ENCODE peak calls at places on chromosomes 6 and 20, in six cellular contexts. N, E, J, O, L and A are unnamed samples.

GRCh38 chr6:33632603-33633039 is 11.5 kb downstream of the ITPR3 start:
- DNase-seq in N (no peak), E (peak; percentile 69), J (no peak), O (no peak), L (no peak), A (no peak)

GRCh38 chr6:112153926-112154621 is 66.7 kb downstream of the FAM229B start:
- DNase-seq in N (peak; percentile 61), E (peak; percentile 40), J (no peak), O (no peak), L (no peak), A (no peak)

GRCh38 chr6:13152804-13153203 is 175.5 kb downstream of the TBC1D7 start:
- DNase-seq in N (no peak), E (no peak), J (no peak), O (no peak), L (no peak), A (no peak)

GRCh38 chr6:139824864-139825263 is 450.4 kb upstream of the CITED2 start:
- DNase-seq in N (no peak), E (no peak), J (no peak), O (no peak), L (no peak), A (no peak)

GRCh38 chr6:33091957-33092356 is 16.2 kb downstream of the HLA-DPB1 start:
- DNase-seq in N (no peak), E (peak; percentile 48), J (no peak), O (no peak), L (peak; percentile 12), A (no peak)

GRCh38 chr20:31712564-31713311 is 9.9 kb downstream of the BCL2L1 start:
- DNase-seq in N (peak; percentile 90), E (no peak), J (peak; percentile 88), O (peak; percentile 97), L (peak; percentile 90), A (peak; percentile 83)

GRCh38 chr6:25202505-25202904 is 76.7 kb upstream of the CARMIL1 start:
- DNase-seq in N (peak; percentile 82), E (no peak), J (no peak), O (no peak), L (no peak), A (no peak)

GRCh38 chr6:22442826-22443225 is 126.5 kb upstream of the HDGFL1 start:
- DNase-seq in N (peak; percentile 70), E (no peak), J (no peak), O (no peak), L (no peak), A (no peak)

GRCh38 chr6:127816643-127817042 is 84.2 kb downstream of the THEMIS start:
- DNase-seq in N (no peak), E (no peak), J (no peak), O (no peak), L (no peak), A (no peak)

GRCh38 chr6:110053395-110054240 is 75.5 kb downstream of the GPR6 start:
- DNase-seq in N (peak; percentile 77), E (peak; percentile 66), J (no peak), O (no peak), L (peak; percentile 9), A (no peak)

GRCh38 chr6:35209622-35210289 is 4.0 kb upstream of the SCUBE3 start:
- DNase-seq in N (no peak), E (no peak), J (no peak), O (no peak), L (no peak), A (no peak)

GRCh38 chr6:97064578-97064977 is 140.1 kb downstream of the KLHL32 start:
- DNase-seq in N (no peak), E (no peak), J (no peak), O (no peak), L (no peak), A (no peak)

GRCh38 chr6:90216081-90216977 is 80.3 kb downstream of the BACH2 start:
- DNase-seq in N (no peak), E (peak; percentile 56), J (no peak), O (no peak), L (no peak), A (peak; percentile 68)

GRCh38 chr20:32527447-32528055 is 57.6 kb downstream of the NOL4L start:
- DNase-seq in N (no peak), E (no peak), J (no peak), O (no peak), L (no peak), A (no peak)

GRCh38 chr6:127207591-127208120 is 59.0 kb upstream of the RNF146 start:
- DNase-seq in N (peak; percentile 57), E (no peak), J (no peak), O (no peak), L (no peak), A (no peak)

GRCh38 chr6:110514818-110515217 is 38.4 kb upstream of the SLC22A16 start:
- DNase-seq in N (no peak), E (peak; percentile 76), J (no peak), O (no peak), L (no peak), A (no peak)

GRCh38 chr20:44056010-44056698 is 130.8 kb downstream of the JPH2 start:
- DNase-seq in N (no peak), E (peak; percentile 72), J (no peak), O (peak; percentile 24), L (peak; percentile 52), A (no peak)

GRCh38 chr6:108168980-108169800 is 3.4 kb downstream of the NR2E1 start:
- DNase-seq in N (no peak), E (peak; percentile 32), J (no peak), O (no peak), L (no peak), A (no peak)

GRCh38 chr20:1357921-1358671 is 29.2 kb upstream of the SDCBP2 start:
- DNase-seq in N (peak; percentile 49), E (no peak), J (no peak), O (no peak), L (no peak), A (no peak)

GRCh38 chr6:115415378-115415777 is 645.3 kb downstream of the FRK start:
- DNase-seq in N (no peak), E (no peak), J (no peak), O (no peak), L (no peak), A (no peak)

GRCh38 chr6:9783567-9783966 is 631.3 kb downstream of the TFAP2A start:
- DNase-seq in N (peak; percentile 55), E (no peak), J (no peak), O (no peak), L (no peak), A (no peak)

GRCh38 chr6:9789201-9789600 is 625.7 kb downstream of the TFAP2A start:
- DNase-seq in N (peak; percentile 6), E (no peak), J (no peak), O (no peak), L (no peak), A (no peak)
- TF ChIP-seq CTCF in N (no peak), E (no peak), J (no peak), O (no peak), L (no peak), A (no peak)

GRCh38 chr20:45448250-45448649 is 21.3 kb upstream of the WFDC2 start:
- DNase-seq in N (no peak), E (no peak), J (no peak), O (no peak), L (no peak), A (no peak)
- H3K4me3 ChIP-seq in N (no peak overlapping the region), E (no peak overlapping the region), J (no peak overlapping the region), O (peak overlapping the region; percentile 38), L (no peak overlapping the region), A (no peak overlapping the region)

DNA sequence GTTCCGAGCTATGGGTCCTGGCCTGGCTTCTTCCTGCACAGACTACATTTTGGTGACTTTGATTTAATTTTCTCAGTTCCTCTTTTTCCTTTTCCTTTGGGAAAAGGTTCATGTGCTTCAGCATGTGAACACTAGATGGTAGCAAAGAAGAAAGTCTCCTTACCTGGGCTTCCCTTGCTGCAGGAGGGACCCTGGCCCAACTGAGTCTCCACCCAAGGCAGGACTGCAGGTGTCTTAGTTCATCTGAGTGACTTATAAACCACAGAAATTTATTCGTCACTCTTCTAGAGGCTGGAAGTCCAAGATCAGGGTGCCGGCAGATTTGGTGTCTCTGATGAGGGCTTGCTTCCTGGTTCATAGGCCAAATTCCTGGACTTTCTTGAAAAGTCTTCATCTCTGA is 163.2 kb downstream of the SYCP2 start:
- DNase-seq in N (no peak), E (peak; percentile 26), J (no peak), O (peak; percentile 20), L (no peak), A (no peak)
- TF ChIP-seq CTCF in N (no peak), E (no peak), J (no peak), O (no peak), L (peak; percentile 67), A (peak; percentile 15)

DNA sequence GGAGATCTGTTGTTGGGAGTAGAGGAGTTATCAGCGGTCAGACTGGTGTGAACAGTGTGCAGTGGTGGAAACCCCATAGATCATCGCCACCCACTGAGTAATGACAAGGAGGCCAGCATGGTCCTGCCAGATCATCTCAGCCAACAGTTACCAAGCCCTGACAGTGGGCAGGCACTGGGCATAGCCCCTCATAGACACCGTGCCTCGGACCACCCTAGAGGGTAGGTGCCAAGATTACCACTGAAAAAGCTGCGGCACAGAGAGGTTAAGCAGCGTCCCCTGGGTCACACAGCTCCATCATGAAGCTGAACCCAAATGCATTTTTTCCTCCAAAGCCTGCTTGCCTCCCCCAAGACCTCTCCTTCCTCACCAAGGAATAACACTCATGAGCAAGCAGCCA is 21.5 kb upstream of the BMP7 start:
- DNase-seq in N (no peak), E (no peak), J (no peak), O (no peak), L (no peak), A (no peak)
- H3K4me3 ChIP-seq in N (no peak overlapping the region), E (no peak overlapping the region), J (no peak overlapping the region), O (no peak overlapping the region), L (no peak overlapping the region), A (no peak overlapping the region)

GRCh38 chr20:50478162-50479036 is 31.8 kb upstream of the PTPN1 start:
- DNase-seq in N (peak; percentile 48), E (peak; percentile 89), J (peak; percentile 46), O (peak; percentile 86), L (no peak), A (no peak)
- TF ChIP-seq CTCF in N (peak; percentile 60), E (peak; percentile 95), J (peak; percentile 52), O (peak; percentile 74), L (peak; percentile 39), A (peak; percentile 70)

GRCh38 chr6:119355157-119355556 is 5.6 kb upstream of the MAN1A1 start:
- DNase-seq in N (peak; percentile 25), E (no peak), J (peak; percentile 31), O (no peak), L (no peak), A (no peak)
- H3K4me3 ChIP-seq in N (no peak overlapping the region), E (no peak overlapping the region), J (no peak overlapping the region), O (no peak overlapping the region), L (no peak overlapping the region), A (no peak overlapping the region)

GRCh38 chr6:30312266-30312665 is 14.5 kb upstream of the TRIM39 start:
- DNase-seq in N (no peak), E (no peak), J (no peak), O (no peak), L (no peak), A (no peak)
- TF ChIP-seq CTCF in N (no peak), E (no peak), J (no peak), O (no peak), L (no peak), A (no peak)